ENCODE peak calls at places on chromosomes 4 and X, in four cellular contexts. Y, G, N and V are unnamed samples.
A peak's percentile ranks its signal among the peaks of the same experiment; 100 is the strongest.

GRCh38 chrX:48834383-48834709 is 1.1 kb downstream of the PCSK1N start:
- DNase-seq in Y (no peak), G (no peak), N (no peak), V (no peak)

GRCh38 chr4:133799916-133800315 is 401.7 kb downstream of the PABPC4L start:
- DNase-seq in Y (no peak), G (no peak), N (no peak), V (no peak)

GRCh38 chrX:13518126-13518525 is 51.3 kb upstream of the EGFL6 start:
- DNase-seq in Y (no peak), G (no peak), N (no peak), V (no peak)

GRCh38 chr4:95300304-95300703 is 248.5 kb downstream of the UNC5C start:
- DNase-seq in Y (no peak), G (no peak), N (no peak), V (no peak)

GRCh38 chr4:10703146-10703545 is 18.6 kb upstream of the CLNK start:
- DNase-seq in Y (no peak), G (no peak), N (no peak), V (no peak)

GRCh38 chr4:182895791-182896292 is 21.3 kb downstream of the DCTD start:
- DNase-seq in Y (no peak), G (no peak), N (no peak), V (no peak)

GRCh38 chr4:55866290-55866907 is 13.0 kb downstream of the EXOC1 start:
- DNase-seq in Y (no peak), G (peak; percentile 9), N (no peak), V (peak; percentile 38)

GRCh38 chr4:56220261-56220660 is 167.0 kb downstream of the AASDH start:
- DNase-seq in Y (no peak), G (no peak), N (no peak), V (no peak)

GRCh38 chr4:83139514-83140156 is 25.1 kb upstream of the PLAC8 start:
- DNase-seq in Y (no peak), G (no peak), N (no peak), V (no peak)

GRCh38 chrX:19867938-19868337 is 19.5 kb downstream of the SH3KBP1 start:
- DNase-seq in Y (no peak), G (no peak), N (no peak), V (no peak)

GRCh38 chrX:38260231-38260630 is 39.6 kb upstream of the SRPX start:
- DNase-seq in Y (no peak), G (no peak), N (no peak), V (peak; percentile 25)

GRCh38 chr4:174669278-174669677 is 147.0 kb upstream of the HPGD start:
- DNase-seq in Y (no peak), G (no peak), N (no peak), V (no peak)

GRCh38 chr4:183352546-183352945 is 30.3 kb upstream of the CLDN24 start:
- DNase-seq in Y (no peak), G (no peak), N (no peak), V (no peak)

GRCh38 chr4:56149601-56150000 is 200.9 kb downstream of the CEP135 start:
- DNase-seq in Y (no peak), G (no peak), N (no peak), V (no peak)

GRCh38 chrX:103758555-103758954 is 18.1 kb upstream of the PLP1 start:
- DNase-seq in Y (no peak), G (no peak), N (no peak), V (no peak)

GRCh38 chr4:107035711-107036601 is at the start of gene DKK2:
- DNase-seq in Y (no peak), G (no peak), N (no peak), V (no peak)

GRCh38 chr4:124948976-124949597 is 236.6 kb upstream of the ANKRD50 start:
- DNase-seq in Y (no peak), G (no peak), N (no peak), V (peak; percentile 2)